ENCODE peak calls at places on chromosomes 11 and 22, in nine cellular contexts. One of them, this sample, is unnamed.
A peak's percentile ranks its signal among the peaks of the same experiment; 100 is the strongest.

GRCh38 chr22:37623075-37624016 is 14.7 kb downstream of the GGA1 start:
- DNase-seq in neuronal stem cell: peak; percentile 75
- DNase-seq in CD4-positive, alpha-beta T cell: peak; percentile 73
- DNase-seq in KG1: peak; percentile 27
- DNase-seq in LHCN-M2: peak; percentile 39
- DNase-seq in HTR-8/SVneo: peak; percentile 45
- DNase-seq in activated effector memory CD4-positive, alpha-beta T cell treated with Interleukin-2 at 50 U/mL for 16 hours: peak; percentile 63
- DNase-seq in NCI-H460: peak; percentile 37
- DNase-seq in AG04450: no peak
- DNase-seq in this sample: no peak

GRCh38 chr11:77172666-77172982 is 44.6 kb downstream of the MYO7A start:
- DNase-seq in neuronal stem cell: no peak
- DNase-seq in CD4-positive, alpha-beta T cell: no peak
- DNase-seq in KG1: no peak
- DNase-seq in LHCN-M2: no peak
- DNase-seq in HTR-8/SVneo: no peak
- DNase-seq in activated effector memory CD4-positive, alpha-beta T cell treated with Interleukin-2 at 50 U/mL for 16 hours: no peak
- DNase-seq in NCI-H460: no peak
- DNase-seq in AG04450: no peak
- DNase-seq in this sample: no peak

GRCh38 chr22:49749885-49750510 is 77.7 kb downstream of the BRD1 start:
- DNase-seq in neuronal stem cell: no peak
- DNase-seq in CD4-positive, alpha-beta T cell: no peak
- DNase-seq in KG1: no peak
- DNase-seq in LHCN-M2: no peak
- DNase-seq in HTR-8/SVneo: no peak
- DNase-seq in activated effector memory CD4-positive, alpha-beta T cell treated with Interleukin-2 at 50 U/mL for 16 hours: no peak
- DNase-seq in NCI-H460: no peak
- DNase-seq in AG04450: no peak
- DNase-seq in this sample: no peak

GRCh38 chr11:45405916-45406670 is 120.0 kb upstream of the SYT13 start:
- DNase-seq in neuronal stem cell: no peak
- DNase-seq in CD4-positive, alpha-beta T cell: no peak
- DNase-seq in KG1: no peak
- DNase-seq in LHCN-M2: no peak
- DNase-seq in HTR-8/SVneo: no peak
- DNase-seq in activated effector memory CD4-positive, alpha-beta T cell treated with Interleukin-2 at 50 U/mL for 16 hours: no peak
- DNase-seq in NCI-H460: no peak
- DNase-seq in AG04450: no peak
- DNase-seq in this sample: no peak

GRCh38 chr22:44755956-44756361 is 3.6 kb downstream of the ARHGAP8 start:
- DNase-seq in neuronal stem cell: no peak
- DNase-seq in CD4-positive, alpha-beta T cell: no peak
- DNase-seq in KG1: no peak
- DNase-seq in LHCN-M2: no peak
- DNase-seq in HTR-8/SVneo: no peak
- DNase-seq in activated effector memory CD4-positive, alpha-beta T cell treated with Interleukin-2 at 50 U/mL for 16 hours: no peak
- DNase-seq in NCI-H460: no peak
- DNase-seq in AG04450: no peak
- DNase-seq in this sample: no peak

GRCh38 chr11:124670732-124671131 is 2.8 kb downstream of the SIAE start:
- DNase-seq in neuronal stem cell: no peak
- DNase-seq in CD4-positive, alpha-beta T cell: peak; percentile 42
- DNase-seq in KG1: peak; percentile 60
- DNase-seq in LHCN-M2: no peak
- DNase-seq in HTR-8/SVneo: no peak
- DNase-seq in activated effector memory CD4-positive, alpha-beta T cell treated with Interleukin-2 at 50 U/mL for 16 hours: peak; percentile 7
- DNase-seq in NCI-H460: no peak
- DNase-seq in AG04450: no peak
- DNase-seq in this sample: no peak

GRCh38 chr11:119795231-119795630 is 66.2 kb upstream of the NECTIN1 start:
- DNase-seq in neuronal stem cell: no peak
- DNase-seq in CD4-positive, alpha-beta T cell: no peak
- DNase-seq in KG1: no peak
- DNase-seq in LHCN-M2: peak; percentile 9
- DNase-seq in HTR-8/SVneo: no peak
- DNase-seq in activated effector memory CD4-positive, alpha-beta T cell treated with Interleukin-2 at 50 U/mL for 16 hours: no peak
- DNase-seq in NCI-H460: no peak
- DNase-seq in AG04450: peak; percentile 43
- DNase-seq in this sample: no peak

GRCh38 chr22:50027639-50028537 is 15.3 kb upstream of the IL17REL start:
- DNase-seq in neuronal stem cell: no peak
- DNase-seq in CD4-positive, alpha-beta T cell: peak; percentile 43
- DNase-seq in KG1: no peak
- DNase-seq in LHCN-M2: peak; percentile 48
- DNase-seq in HTR-8/SVneo: no peak
- DNase-seq in activated effector memory CD4-positive, alpha-beta T cell treated with Interleukin-2 at 50 U/mL for 16 hours: peak; percentile 40
- DNase-seq in NCI-H460: no peak
- DNase-seq in AG04450: no peak
- DNase-seq in this sample: no peak

GRCh38 chr11:3837793-3838192 is 3.0 kb downstream of the RHOG start:
- DNase-seq in neuronal stem cell: no peak
- DNase-seq in CD4-positive, alpha-beta T cell: no peak
- DNase-seq in KG1: peak; percentile 78
- DNase-seq in LHCN-M2: no peak
- DNase-seq in HTR-8/SVneo: no peak
- DNase-seq in activated effector memory CD4-positive, alpha-beta T cell treated with Interleukin-2 at 50 U/mL for 16 hours: no peak
- DNase-seq in NCI-H460: no peak
- DNase-seq in AG04450: no peak
- DNase-seq in this sample: no peak

GRCh38 chr22:35663371-35663770 is 15.1 kb downstream of the APOL6 start:
- DNase-seq in neuronal stem cell: no peak
- DNase-seq in CD4-positive, alpha-beta T cell: no peak
- DNase-seq in KG1: no peak
- DNase-seq in LHCN-M2: no peak
- DNase-seq in HTR-8/SVneo: no peak
- DNase-seq in activated effector memory CD4-positive, alpha-beta T cell treated with Interleukin-2 at 50 U/mL for 16 hours: no peak
- DNase-seq in NCI-H460: no peak
- DNase-seq in AG04450: no peak
- DNase-seq in this sample: no peak

GRCh38 chr11:29280452-29280851 is 736.4 kb downstream of the KCNA4 start:
- DNase-seq in neuronal stem cell: no peak
- DNase-seq in CD4-positive, alpha-beta T cell: no peak
- DNase-seq in KG1: no peak
- DNase-seq in LHCN-M2: peak; percentile 57
- DNase-seq in HTR-8/SVneo: no peak
- DNase-seq in activated effector memory CD4-positive, alpha-beta T cell treated with Interleukin-2 at 50 U/mL for 16 hours: no peak
- DNase-seq in NCI-H460: no peak
- DNase-seq in AG04450: no peak
- DNase-seq in this sample: no peak

GRCh38 chr11:118648291-118648690 is 31.2 kb downstream of the TREH start:
- DNase-seq in neuronal stem cell: no peak
- DNase-seq in CD4-positive, alpha-beta T cell: no peak
- DNase-seq in KG1: no peak
- DNase-seq in LHCN-M2: no peak
- DNase-seq in HTR-8/SVneo: no peak
- DNase-seq in activated effector memory CD4-positive, alpha-beta T cell treated with Interleukin-2 at 50 U/mL for 16 hours: no peak
- DNase-seq in NCI-H460: no peak
- DNase-seq in AG04450: no peak
- DNase-seq in this sample: no peak

GRCh38 chr22:49894321-49895072 is 23.7 kb downstream of the ALG12 start:
- DNase-seq in neuronal stem cell: no peak
- DNase-seq in CD4-positive, alpha-beta T cell: no peak
- DNase-seq in KG1: no peak
- DNase-seq in LHCN-M2: peak; percentile 40
- DNase-seq in HTR-8/SVneo: no peak
- DNase-seq in activated effector memory CD4-positive, alpha-beta T cell treated with Interleukin-2 at 50 U/mL for 16 hours: no peak
- DNase-seq in NCI-H460: no peak
- DNase-seq in AG04450: no peak
- DNase-seq in this sample: no peak

GRCh38 chr22:38953577-38954413 is 3.6 kb upstream of the APOBEC3A start:
- DNase-seq in neuronal stem cell: no peak
- DNase-seq in CD4-positive, alpha-beta T cell: no peak
- DNase-seq in KG1: no peak
- DNase-seq in LHCN-M2: peak; percentile 1
- DNase-seq in HTR-8/SVneo: no peak
- DNase-seq in activated effector memory CD4-positive, alpha-beta T cell treated with Interleukin-2 at 50 U/mL for 16 hours: no peak
- DNase-seq in NCI-H460: no peak
- DNase-seq in AG04450: no peak
- DNase-seq in this sample: no peak

GRCh38 chr11:3992964-3993363 is 101.6 kb upstream of the RRM1 start:
- DNase-seq in neuronal stem cell: no peak
- DNase-seq in CD4-positive, alpha-beta T cell: no peak
- DNase-seq in KG1: no peak
- DNase-seq in LHCN-M2: no peak
- DNase-seq in HTR-8/SVneo: no peak
- DNase-seq in activated effector memory CD4-positive, alpha-beta T cell treated with Interleukin-2 at 50 U/mL for 16 hours: no peak
- DNase-seq in NCI-H460: no peak
- DNase-seq in AG04450: no peak
- DNase-seq in this sample: no peak

GRCh38 chr22:46416537-46417267 is 81.2 kb downstream of the TRMU start:
- DNase-seq in neuronal stem cell: no peak
- DNase-seq in CD4-positive, alpha-beta T cell: no peak
- DNase-seq in KG1: no peak
- DNase-seq in LHCN-M2: no peak
- DNase-seq in HTR-8/SVneo: no peak
- DNase-seq in activated effector memory CD4-positive, alpha-beta T cell treated with Interleukin-2 at 50 U/mL for 16 hours: no peak
- DNase-seq in NCI-H460: no peak
- DNase-seq in AG04450: no peak
- DNase-seq in this sample: no peak

GRCh38 chr11:47348859-47349258 is 3.6 kb downstream of the MYBPC3 start:
- DNase-seq in neuronal stem cell: no peak
- DNase-seq in CD4-positive, alpha-beta T cell: no peak
- DNase-seq in KG1: peak; percentile 33
- DNase-seq in LHCN-M2: peak; percentile 26
- DNase-seq in HTR-8/SVneo: peak; percentile 53
- DNase-seq in activated effector memory CD4-positive, alpha-beta T cell treated with Interleukin-2 at 50 U/mL for 16 hours: no peak
- DNase-seq in NCI-H460: no peak
- DNase-seq in AG04450: no peak
- DNase-seq in this sample: no peak

GRCh38 chr11:71936825-71937224 is 8.0 kb downstream of the RNF121 start:
- DNase-seq in neuronal stem cell: no peak
- DNase-seq in CD4-positive, alpha-beta T cell: no peak
- DNase-seq in KG1: no peak
- DNase-seq in LHCN-M2: no peak
- DNase-seq in HTR-8/SVneo: no peak
- DNase-seq in activated effector memory CD4-positive, alpha-beta T cell treated with Interleukin-2 at 50 U/mL for 16 hours: no peak
- DNase-seq in NCI-H460: no peak
- DNase-seq in AG04450: no peak
- DNase-seq in this sample: no peak

GRCh38 chr11:11296434-11296833 is 56.6 kb downstream of the CSNK2A3 start:
- DNase-seq in neuronal stem cell: no peak
- DNase-seq in CD4-positive, alpha-beta T cell: no peak
- DNase-seq in KG1: no peak
- DNase-seq in LHCN-M2: no peak
- DNase-seq in HTR-8/SVneo: no peak
- DNase-seq in activated effector memory CD4-positive, alpha-beta T cell treated with Interleukin-2 at 50 U/mL for 16 hours: no peak
- DNase-seq in NCI-H460: no peak
- DNase-seq in AG04450: no peak
- DNase-seq in this sample: no peak

GRCh38 chr22:25745341-25746011 is 3.5 kb downstream of the MYO18B start:
- DNase-seq in neuronal stem cell: no peak
- DNase-seq in CD4-positive, alpha-beta T cell: no peak
- DNase-seq in KG1: no peak
- DNase-seq in LHCN-M2: peak; percentile 88
- DNase-seq in HTR-8/SVneo: no peak
- DNase-seq in activated effector memory CD4-positive, alpha-beta T cell treated with Interleukin-2 at 50 U/mL for 16 hours: no peak
- DNase-seq in NCI-H460: no peak
- DNase-seq in AG04450: no peak
- DNase-seq in this sample: no peak

GRCh38 chr22:49014227-49015201 is 813.2 kb downstream of the BRD1 start:
- DNase-seq in neuronal stem cell: no peak
- DNase-seq in CD4-positive, alpha-beta T cell: no peak
- DNase-seq in KG1: no peak
- DNase-seq in LHCN-M2: no peak
- DNase-seq in HTR-8/SVneo: no peak
- DNase-seq in activated effector memory CD4-positive, alpha-beta T cell treated with Interleukin-2 at 50 U/mL for 16 hours: no peak
- DNase-seq in NCI-H460: no peak
- DNase-seq in AG04450: no peak
- DNase-seq in this sample: no peak

GRCh38 chr22:30694638-30695350 is at the start of gene OSBP2:
- DNase-seq in neuronal stem cell: peak; percentile 51
- DNase-seq in CD4-positive, alpha-beta T cell: peak; percentile 22
- DNase-seq in KG1: no peak
- DNase-seq in LHCN-M2: no peak
- DNase-seq in HTR-8/SVneo: no peak
- DNase-seq in activated effector memory CD4-positive, alpha-beta T cell treated with Interleukin-2 at 50 U/mL for 16 hours: peak; percentile 7
- DNase-seq in NCI-H460: no peak
- DNase-seq in AG04450: no peak
- DNase-seq in this sample: no peak

GRCh38 chr11:313787-314547 is at the start of gene IFITM1:
- DNase-seq in neuronal stem cell: no peak
- DNase-seq in CD4-positive, alpha-beta T cell: peak; percentile 48
- DNase-seq in KG1: peak; percentile 78
- DNase-seq in LHCN-M2: no peak
- DNase-seq in HTR-8/SVneo: peak; percentile 73
- DNase-seq in activated effector memory CD4-positive, alpha-beta T cell treated with Interleukin-2 at 50 U/mL for 16 hours: peak; percentile 58
- DNase-seq in NCI-H460: no peak
- DNase-seq in AG04450: peak; percentile 43
- DNase-seq in this sample: no peak

GRCh38 chr22:50548046-50548912 is 2.6 kb downstream of the KLHDC7B start:
- DNase-seq in neuronal stem cell: no peak
- DNase-seq in CD4-positive, alpha-beta T cell: peak; percentile 61
- DNase-seq in KG1: no peak
- DNase-seq in LHCN-M2: no peak
- DNase-seq in HTR-8/SVneo: no peak
- DNase-seq in activated effector memory CD4-positive, alpha-beta T cell treated with Interleukin-2 at 50 U/mL for 16 hours: peak; percentile 62
- DNase-seq in NCI-H460: no peak
- DNase-seq in AG04450: no peak
- DNase-seq in this sample: no peak

GRCh38 chr22:39281126-39281525 is 36.3 kb upstream of the PDGFB start:
- DNase-seq in neuronal stem cell: no peak
- DNase-seq in CD4-positive, alpha-beta T cell: no peak
- DNase-seq in KG1: no peak
- DNase-seq in LHCN-M2: no peak
- DNase-seq in HTR-8/SVneo: no peak
- DNase-seq in activated effector memory CD4-positive, alpha-beta T cell treated with Interleukin-2 at 50 U/mL for 16 hours: no peak
- DNase-seq in NCI-H460: no peak
- DNase-seq in AG04450: no peak
- DNase-seq in this sample: no peak

GRCh38 chr22:45958971-45959370 is 18.0 kb downstream of the WNT7B start:
- DNase-seq in neuronal stem cell: no peak
- DNase-seq in CD4-positive, alpha-beta T cell: no peak
- DNase-seq in KG1: no peak
- DNase-seq in LHCN-M2: no peak
- DNase-seq in HTR-8/SVneo: no peak
- DNase-seq in activated effector memory CD4-positive, alpha-beta T cell treated with Interleukin-2 at 50 U/mL for 16 hours: no peak
- DNase-seq in NCI-H460: no peak
- DNase-seq in AG04450: no peak
- DNase-seq in this sample: no peak

GRCh38 chr11:62928011-62928410 is 6.8 kb upstream of the CHRM1 start:
- DNase-seq in neuronal stem cell: no peak
- DNase-seq in CD4-positive, alpha-beta T cell: no peak
- DNase-seq in KG1: no peak
- DNase-seq in LHCN-M2: no peak
- DNase-seq in HTR-8/SVneo: no peak
- DNase-seq in activated effector memory CD4-positive, alpha-beta T cell treated with Interleukin-2 at 50 U/mL for 16 hours: no peak
- DNase-seq in NCI-H460: no peak
- DNase-seq in AG04450: no peak
- DNase-seq in this sample: no peak

This sample was measured in thoracic aorta.